ENCODE peak calls at places on chromosomes 6 and 20, in six cellular contexts. E is non-pigmented ciliary epithelial cell; L is AG10803; J is stimulated activated CD4-positive, alpha-beta T cell treated with anti-CD3 and anti-CD28 coated beads, TNF-alpha, amount 100 ng/mL, for 1 hour; A is fibroblast of pulmonary artery; I is stromal cell of bone marrow. Z is an unnamed sample.

GRCh38 chr6:51283723-51284122 is 465.1 kb downstream of the TFAP2B start:
- DNase-seq in E (no peak), L (no peak), J (no peak), A (no peak), I (no peak), Z (no peak)

GRCh38 chr6:79632580-79632979 is 1.5 kb downstream of the SH3BGRL2 start:
- DNase-seq in E (no peak), L (no peak), J (no peak), A (no peak), I (no peak), Z (no peak)

GRCh38 chr6:4313044-4313686 is 177.8 kb upstream of the ECI2 start:
- DNase-seq in E (peak), L (peak), J (no peak), A (peak), I (peak), Z (peak)

GRCh38 chr20:62850333-62850974 is 11.2 kb downstream of the TCFL5 start:
- DNase-seq in E (no peak), L (no peak), J (no peak), A (no peak), I (no peak), Z (no peak)

GRCh38 chr20:17715075-17715474 is 15.3 kb downstream of the BANF2 start:
- DNase-seq in E (no peak), L (no peak), J (no peak), A (no peak), I (no peak), Z (no peak)

GRCh38 chr6:27078734-27079357 is 168.7 kb upstream of the PRSS16 start:
- DNase-seq in E (peak), L (peak), J (no peak), A (peak), I (peak), Z (peak)

GRCh38 chr6:67606905-67607828 is 1027.9 kb upstream of the ADGRB3 start:
- DNase-seq in E (no peak), L (no peak), J (no peak), A (peak), I (no peak), Z (no peak)

GRCh38 chr20:8043687-8044278 is 24.2 kb upstream of the TMX4 start:
- DNase-seq in E (no peak), L (peak), J (no peak), A (peak), I (peak), Z (peak)

GRCh38 chr6:48825501-48826317 is 637.3 kb downstream of the MMUT start:
- DNase-seq in E (no peak), L (no peak), J (no peak), A (peak), I (no peak), Z (peak)

GRCh38 chr20:8774412-8774811 is 294.5 kb upstream of the PLCB4 start:
- DNase-seq in E (no peak), L (no peak), J (no peak), A (no peak), I (no peak), Z (no peak)

GRCh38 chr6:84910881-84911607 is 146.6 kb upstream of the TBX18 start:
- DNase-seq in E (no peak), L (no peak), J (no peak), A (no peak), I (no peak), Z (no peak)

GRCh38 chr6:168516941-168517741 is 76.2 kb downstream of the SMOC2 start:
- DNase-seq in E (no peak), L (no peak), J (no peak), A (no peak), I (no peak), Z (no peak)

GRCh38 chr20:46555370-46555956 is 5.0 kb upstream of the OCSTAMP start:
- DNase-seq in E (no peak), L (no peak), J (no peak), A (no peak), I (no peak), Z (no peak)

GRCh38 chr6:168369776-168370175 is 50.2 kb upstream of the DACT2 start:
- DNase-seq in E (no peak), L (no peak), J (no peak), A (no peak), I (no peak), Z (no peak)

GRCh38 chr6:88573971-88574370 is 389.4 kb downstream of the RNGTT start:
- DNase-seq in E (no peak), L (no peak), J (no peak), A (no peak), I (no peak), Z (no peak)

GRCh38 chr6:149921361-149921760 is 1.6 kb downstream of the RAET1G start:
- DNase-seq in E (no peak), L (no peak), J (no peak), A (no peak), I (no peak), Z (no peak)